ENCODE peak calls at places on chromosomes 1 and 21, in four cellular contexts. One of them, this sample, is unnamed.

GRCh38 chr21:31874817-31875216 is 2.0 kb downstream of the HUNK start:
- DNase-seq in psoas muscle: no peak
- DNase-seq in astrocyte: no peak
- DNase-seq in NB4: no peak
- DNase-seq in this sample: no peak

GRCh38 chr1:25105836-25106235 is 126.5 kb downstream of the SYF2 start:
- DNase-seq in NB4: no peak
- DNase-seq in psoas muscle: no peak
- DNase-seq in astrocyte: no peak
- DNase-seq in this sample: no peak

GRCh38 chr1:174969977-174970376 is 29.8 kb upstream of the CACYBP start:
- DNase-seq in psoas muscle: no peak
- DNase-seq in astrocyte: peak
- DNase-seq in NB4: no peak
- DNase-seq in this sample: no peak

GRCh38 chr21:42746240-42746592 is 92.8 kb downstream of the PDE9A start:
- DNase-seq in NB4: no peak
- DNase-seq in astrocyte: no peak
- DNase-seq in psoas muscle: no peak
- DNase-seq in this sample: no peak

GRCh38 chr1:66681686-66682085 is 70.6 kb upstream of the DYNLT5 start:
- DNase-seq in astrocyte: peak
- DNase-seq in NB4: no peak
- DNase-seq in psoas muscle: no peak
- DNase-seq in this sample: no peak

GRCh38 chr1:12153181-12153785 is 13.5 kb upstream of the TNFRSF1B start:
- DNase-seq in astrocyte: peak
- DNase-seq in psoas muscle: peak
- DNase-seq in NB4: peak
- DNase-seq in this sample: peak

GRCh38 chr1:10694274-10694632 is 102.2 kb downstream of the CASZ1 start:
- DNase-seq in astrocyte: no peak
- DNase-seq in NB4: peak
- DNase-seq in psoas muscle: no peak
- DNase-seq in this sample: no peak

GRCh38 chr1:157523774-157524501 is 28.4 kb downstream of the FCRL5 start:
- DNase-seq in astrocyte: no peak
- DNase-seq in psoas muscle: no peak
- DNase-seq in NB4: no peak
- DNase-seq in this sample: no peak

GRCh38 chr1:229169399-229169798 is 101.5 kb upstream of the RAB4A start:
- DNase-seq in NB4: no peak
- DNase-seq in psoas muscle: no peak
- DNase-seq in astrocyte: no peak
- DNase-seq in this sample: no peak

GRCh38 chr1:65264197-65264929 is 45.0 kb upstream of the DNAJC6 start:
- DNase-seq in psoas muscle: no peak
- DNase-seq in NB4: peak
- DNase-seq in astrocyte: peak
- DNase-seq in this sample: no peak

GRCh38 chr1:192914092-192914491 is 105.3 kb downstream of the RGS2 start:
- DNase-seq in psoas muscle: no peak
- DNase-seq in astrocyte: no peak
- DNase-seq in NB4: no peak
- DNase-seq in this sample: no peak

GRCh38 chr1:174036798-174037197 is 14.6 kb upstream of the RC3H1 start:
- DNase-seq in NB4: no peak
- DNase-seq in psoas muscle: no peak
- DNase-seq in astrocyte: no peak
- DNase-seq in this sample: no peak

GRCh38 chr1:12556368-12556930 is 61.6 kb downstream of the DHRS3 start:
- DNase-seq in NB4: no peak
- DNase-seq in psoas muscle: peak
- DNase-seq in astrocyte: peak
- DNase-seq in this sample: peak

GRCh38 chr21:41615613-41616012 is 107.7 kb upstream of the TMPRSS2 start:
- DNase-seq in astrocyte: peak
- DNase-seq in psoas muscle: no peak
- DNase-seq in NB4: no peak
- DNase-seq in this sample: peak

GRCh38 chr1:2932671-2933350 is 88.5 kb upstream of the ACTRT2 start:
- DNase-seq in astrocyte: no peak
- DNase-seq in psoas muscle: peak
- DNase-seq in NB4: no peak
- DNase-seq in this sample: no peak

GRCh38 chr1:61208172-61208571 is 125.8 kb downstream of the NFIA start:
- DNase-seq in psoas muscle: no peak
- DNase-seq in NB4: no peak
- DNase-seq in astrocyte: no peak
- DNase-seq in this sample: no peak

GRCh38 chr1:103514920-103515503 is 10.5 kb upstream of the RNPC3 start:
- DNase-seq in psoas muscle: no peak
- DNase-seq in astrocyte: peak
- DNase-seq in NB4: peak
- DNase-seq in this sample: no peak

GRCh38 chr1:245680395-245680794 is 525.6 kb downstream of the KIF26B start:
- DNase-seq in NB4: no peak
- DNase-seq in astrocyte: no peak
- DNase-seq in psoas muscle: no peak
- DNase-seq in this sample: no peak

GRCh38 chr1:195376190-195376589 is 1232.0 kb downstream of the KCNT2 start:
- DNase-seq in psoas muscle: no peak
- DNase-seq in NB4: peak
- DNase-seq in astrocyte: peak
- DNase-seq in this sample: no peak

GRCh38 chr1:162159515-162159914 is 90.0 kb downstream of the NOS1AP start:
- DNase-seq in psoas muscle: no peak
- DNase-seq in NB4: no peak
- DNase-seq in astrocyte: no peak
- DNase-seq in this sample: no peak

GRCh38 chr1:43611950-43612349 is 38.0 kb upstream of the KDM4A start:
- DNase-seq in psoas muscle: no peak
- DNase-seq in NB4: peak
- DNase-seq in astrocyte: no peak
- DNase-seq in this sample: no peak

GRCh38 chr1:10561955-10562354 is 87.2 kb downstream of the PEX14 start:
- DNase-seq in astrocyte: no peak
- DNase-seq in psoas muscle: no peak
- DNase-seq in NB4: peak
- DNase-seq in this sample: no peak

GRCh38 chr1:12219800-12220199 is 10.0 kb upstream of the VPS13D start:
- DNase-seq in psoas muscle: no peak
- DNase-seq in astrocyte: no peak
- DNase-seq in NB4: no peak
- DNase-seq in this sample: no peak

GRCh38 chr1:32361674-32362473 is 411 bp downstream of the FAM229A start:
- DNase-seq in psoas muscle: peak
- DNase-seq in astrocyte: peak
- DNase-seq in NB4: no peak
- DNase-seq in this sample: no peak

GRCh38 chr1:57131701-57132394 is 166.0 kb upstream of the C8B start:
- DNase-seq in NB4: no peak
- DNase-seq in psoas muscle: no peak
- DNase-seq in astrocyte: peak
- DNase-seq in this sample: no peak

GRCh38 chr21:29145354-29145782 is 14.9 kb downstream of the MAP3K7CL start:
- DNase-seq in psoas muscle: peak
- DNase-seq in astrocyte: peak
- DNase-seq in NB4: no peak
- DNase-seq in this sample: peak

GRCh38 chr1:41221995-41222991 is 19.8 kb downstream of the SCMH1 start:
- DNase-seq in NB4: no peak
- DNase-seq in astrocyte: peak
- DNase-seq in psoas muscle: no peak
- DNase-seq in this sample: no peak

GRCh38 chr1:192793983-192794767 is 14.7 kb upstream of the RGS2 start:
- DNase-seq in psoas muscle: no peak
- DNase-seq in astrocyte: no peak
- DNase-seq in NB4: no peak
- DNase-seq in this sample: no peak

GRCh38 chr1:241323510-241323909 is 33.5 kb downstream of the RGS7 start:
- DNase-seq in NB4: peak
- DNase-seq in astrocyte: peak
- DNase-seq in psoas muscle: no peak
- DNase-seq in this sample: no peak

GRCh38 chr1:15171271-15171908 is 17.8 kb downstream of the TMEM51 start:
- DNase-seq in astrocyte: no peak
- DNase-seq in NB4: no peak
- DNase-seq in psoas muscle: no peak
- DNase-seq in this sample: no peak

GRCh38 chr1:67084765-67085318 is 30.9 kb upstream of the SLC35D1 start:
- DNase-seq in psoas muscle: no peak
- DNase-seq in NB4: no peak
- DNase-seq in astrocyte: no peak
- DNase-seq in this sample: no peak

GRCh38 chr1:209652873-209653401 is 712 bp upstream of the LAMB3 start:
- DNase-seq in astrocyte: peak
- DNase-seq in NB4: no peak
- DNase-seq in psoas muscle: peak
- DNase-seq in this sample: no peak

GRCh38 chr1:6440198-6441126 is 15.9 kb downstream of the ESPN start:
- DNase-seq in psoas muscle: no peak
- DNase-seq in NB4: peak
- DNase-seq in astrocyte: peak
- DNase-seq in this sample: no peak

GRCh38 chr1:66520655-66521054 is 13.3 kb upstream of the SGIP1 start:
- DNase-seq in NB4: no peak
- DNase-seq in psoas muscle: no peak
- DNase-seq in astrocyte: no peak
- DNase-seq in this sample: no peak

GRCh38 chr1:153397924-153398651 is 7.2 kb upstream of the S100A8 start:
- DNase-seq in psoas muscle: no peak
- DNase-seq in NB4: no peak
- DNase-seq in astrocyte: no peak
- DNase-seq in this sample: no peak

GRCh38 chr1:30731806-30732276 is 8.5 kb upstream of the MATN1 start:
- DNase-seq in psoas muscle: no peak
- DNase-seq in NB4: no peak
- DNase-seq in astrocyte: no peak
- DNase-seq in this sample: no peak

GRCh38 chr21:26939532-26940181 is 27.2 kb downstream of the ADAMTS5 start:
- DNase-seq in psoas muscle: no peak
- DNase-seq in NB4: peak
- DNase-seq in astrocyte: peak
- DNase-seq in this sample: peak

GRCh38 chr1:116062201-116062600 is 49.0 kb upstream of the MAB21L3 start:
- DNase-seq in astrocyte: no peak
- DNase-seq in psoas muscle: no peak
- DNase-seq in NB4: no peak
- DNase-seq in this sample: no peak

DNA sequence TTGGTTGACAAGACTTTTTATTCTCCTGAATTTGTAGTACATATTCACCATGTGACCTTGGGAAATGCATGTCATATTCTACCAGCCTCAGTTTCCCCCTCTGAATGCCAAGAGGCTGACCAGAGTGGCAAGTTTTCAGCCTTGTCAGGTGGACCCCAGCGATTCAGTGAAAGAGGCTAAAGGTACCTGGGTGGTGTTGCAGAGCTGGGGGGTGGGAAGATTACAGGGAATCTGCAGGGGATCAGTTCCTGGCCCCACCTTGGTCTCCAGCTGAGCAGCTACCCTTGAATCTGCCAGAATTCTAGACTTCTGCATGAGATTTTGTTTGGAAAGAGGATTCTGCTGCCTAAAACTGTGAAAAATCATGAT is 27.9 kb upstream of the KCNA2 start:
- DNase-seq in NB4: no peak
- DNase-seq in astrocyte: no peak
- DNase-seq in psoas muscle: no peak
- DNase-seq in this sample: no peak
- H3K4me3 ChIP-seq in NB4: no peak
- H3K4me3 ChIP-seq in astrocyte: no peak
- H3K4me3 ChIP-seq in psoas muscle: no peak
- H3K4me3 ChIP-seq in this sample: no peak

DNA sequence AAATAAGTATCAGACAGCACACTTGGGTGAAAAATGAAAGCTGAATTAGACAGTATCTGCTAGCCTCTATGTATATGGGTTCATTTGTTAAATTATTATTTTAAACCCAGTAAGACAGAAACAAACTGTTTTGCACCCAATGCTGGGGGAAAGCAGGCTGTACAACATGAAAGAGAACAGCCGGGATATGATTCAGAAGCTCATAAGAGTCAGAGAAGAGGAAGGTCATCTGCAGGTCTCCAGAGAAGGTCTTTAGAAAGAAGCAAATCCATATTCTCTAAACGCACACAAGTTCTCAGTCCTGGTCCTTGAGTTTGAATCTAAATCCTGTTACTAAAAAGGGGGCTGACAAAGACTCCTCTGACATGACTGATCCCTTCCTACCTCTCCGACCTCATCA is 155.1 kb downstream of the SIPA1L2 start:
- DNase-seq in psoas muscle: no peak
- DNase-seq in NB4: no peak
- DNase-seq in astrocyte: peak
- DNase-seq in this sample: no peak
- H3K4me3 ChIP-seq in psoas muscle: no peak
- H3K4me3 ChIP-seq in NB4: no peak
- H3K4me3 ChIP-seq in astrocyte: no peak
- H3K4me3 ChIP-seq in this sample: no peak

GRCh38 chr21:44919913-44920693 is 596 bp downstream of the ITGB2 start:
- DNase-seq in NB4: peak
- DNase-seq in astrocyte: no peak
- DNase-seq in psoas muscle: peak
- DNase-seq in this sample: no peak
- H3K4me3 ChIP-seq in NB4: peak
- H3K4me3 ChIP-seq in astrocyte: no peak
- H3K4me3 ChIP-seq in psoas muscle: peak
- H3K4me3 ChIP-seq in this sample: no peak

GRCh38 chr1:204683284-204684205 is 2.0 kb downstream of the LRRN2 start:
- DNase-seq in NB4: no peak
- DNase-seq in psoas muscle: no peak
- DNase-seq in astrocyte: no peak
- DNase-seq in this sample: no peak
- H3K4me3 ChIP-seq in NB4: no peak
- H3K4me3 ChIP-seq in psoas muscle: peak
- H3K4me3 ChIP-seq in astrocyte: no peak
- H3K4me3 ChIP-seq in this sample: no peak

GRCh38 chr1:211591980-211592493 is 13.1 kb upstream of the SLC30A1 start:
- DNase-seq in psoas muscle: no peak
- DNase-seq in astrocyte: peak
- DNase-seq in NB4: no peak
- DNase-seq in this sample: no peak
- H3K4me3 ChIP-seq in psoas muscle: no peak
- H3K4me3 ChIP-seq in astrocyte: peak
- H3K4me3 ChIP-seq in NB4: no peak
- H3K4me3 ChIP-seq in this sample: peak

DNA sequence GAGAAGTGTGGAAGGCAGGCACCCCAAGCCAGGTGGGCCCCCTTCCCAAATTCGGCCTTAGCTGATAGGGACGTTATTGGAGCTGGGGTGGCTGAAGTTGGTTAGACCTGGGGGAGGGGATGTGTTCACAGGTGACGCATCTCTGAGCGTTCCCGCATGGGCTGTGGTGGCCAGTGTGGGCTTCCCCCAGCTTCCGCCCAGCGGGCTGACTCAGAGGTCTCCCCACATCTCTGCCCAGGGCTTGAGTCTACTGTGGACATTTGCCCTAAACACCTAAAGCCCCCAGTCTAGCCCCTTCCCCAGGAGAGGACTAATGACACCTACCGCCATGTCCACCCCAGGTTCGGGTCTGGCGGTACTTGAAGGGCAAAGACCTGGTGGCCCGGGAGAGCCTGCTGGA is 1.9 kb downstream of the AGRN start:
- DNase-seq in astrocyte: peak
- DNase-seq in psoas muscle: no peak
- DNase-seq in NB4: no peak
- DNase-seq in this sample: no peak
- H3K4me3 ChIP-seq in astrocyte: peak
- H3K4me3 ChIP-seq in psoas muscle: no peak
- H3K4me3 ChIP-seq in NB4: no peak
- H3K4me3 ChIP-seq in this sample: peak